ENCODE peak calls at places on chromosomes 12 and 14, in seven cellular contexts. T is brain microvascular endothelial cell, U is lung, H is right lobe of liver, E is endodermal cell, C is GM20000, D is mesothelial cell of epicardium. S is an unnamed sample.
A peak's percentile ranks its signal among the peaks of the same experiment; 100 is the strongest.

GRCh38 chr12:38138225-38139221 is 178.1 kb upstream of the ALG10B start:
- DNase-seq in T (peak; percentile 72), E (peak; percentile 91), C (peak; percentile 63), U (peak; percentile 75), D (no peak), H (peak; percentile 59), S (peak; percentile 77)

GRCh38 chr12:89353823-89354629 is 1.7 kb upstream of the DUSP6 start:
- DNase-seq in D (no peak), C (peak; percentile 70), E (peak; percentile 98), T (peak; percentile 51), H (peak; percentile 91), U (peak; percentile 86), S (peak; percentile 46)

GRCh38 chr12:121799175-121799841 is 4.5 kb upstream of the SETD1B start:
- DNase-seq in C (peak; percentile 81), T (peak; percentile 77), D (no peak), U (peak; percentile 71), H (peak; percentile 81), E (peak; percentile 90), S (no peak)

GRCh38 chr12:40515041-40515825 is 177.0 kb upstream of the CNTN1 start:
- DNase-seq in C (peak; percentile 32), D (no peak), E (no peak), T (no peak), H (no peak), U (no peak), S (no peak)

GRCh38 chr12:31236998-31237637 is 88.8 kb downstream of the SINHCAF start:
- DNase-seq in D (no peak), U (peak; percentile 20), C (no peak), E (peak; percentile 42), T (no peak), H (no peak), S (no peak)

GRCh38 chr14:68471029-68471963 is 321.6 kb downstream of the ZFP36L1 start:
- DNase-seq in C (peak; percentile 66), D (no peak), E (peak; percentile 66), T (no peak), U (no peak), H (no peak), S (no peak)

GRCh38 chr14:56324831-56325230 is 206.6 kb downstream of the PELI2 start:
- DNase-seq in H (no peak), D (no peak), C (no peak), T (no peak), U (no peak), E (no peak), S (no peak)

GRCh38 chr12:103529306-103529705 is 33.5 kb upstream of the C12orf42 start:
- DNase-seq in T (no peak), E (no peak), U (no peak), C (no peak), H (no peak), D (no peak), S (no peak)

GRCh38 chr12:132343294-132343972 is 14.0 kb upstream of the GALNT9 start:
- DNase-seq in C (no peak), U (no peak), T (no peak), E (no peak), H (no peak), D (no peak), S (no peak)

GRCh38 chr12:92133166-92133565 is 12.5 kb downstream of the BTG1 start:
- DNase-seq in H (no peak), U (no peak), T (no peak), C (no peak), E (no peak), D (no peak), S (no peak)

GRCh38 chr14:50804181-50804721 is 26.7 kb downstream of the NIN start:
- DNase-seq in U (no peak), H (no peak), C (no peak), T (peak; percentile 38), E (no peak), D (no peak), S (no peak)

GRCh38 chr12:105888696-105889095 is 250.1 kb downstream of the NUAK1 start:
- DNase-seq in C (no peak), H (no peak), U (no peak), D (no peak), E (no peak), T (peak; percentile 58), S (no peak)

GRCh38 chr14:102421366-102422057 is 58.8 kb downstream of the TECPR2 start:
- DNase-seq in D (no peak), C (no peak), T (no peak), E (no peak), U (no peak), H (no peak), S (no peak)

GRCh38 chr12:121750507-121750955 is 38.0 kb downstream of the TMEM120B start:
- DNase-seq in H (no peak), C (no peak), T (no peak), D (no peak), U (no peak), E (no peak), S (no peak)

DNA sequence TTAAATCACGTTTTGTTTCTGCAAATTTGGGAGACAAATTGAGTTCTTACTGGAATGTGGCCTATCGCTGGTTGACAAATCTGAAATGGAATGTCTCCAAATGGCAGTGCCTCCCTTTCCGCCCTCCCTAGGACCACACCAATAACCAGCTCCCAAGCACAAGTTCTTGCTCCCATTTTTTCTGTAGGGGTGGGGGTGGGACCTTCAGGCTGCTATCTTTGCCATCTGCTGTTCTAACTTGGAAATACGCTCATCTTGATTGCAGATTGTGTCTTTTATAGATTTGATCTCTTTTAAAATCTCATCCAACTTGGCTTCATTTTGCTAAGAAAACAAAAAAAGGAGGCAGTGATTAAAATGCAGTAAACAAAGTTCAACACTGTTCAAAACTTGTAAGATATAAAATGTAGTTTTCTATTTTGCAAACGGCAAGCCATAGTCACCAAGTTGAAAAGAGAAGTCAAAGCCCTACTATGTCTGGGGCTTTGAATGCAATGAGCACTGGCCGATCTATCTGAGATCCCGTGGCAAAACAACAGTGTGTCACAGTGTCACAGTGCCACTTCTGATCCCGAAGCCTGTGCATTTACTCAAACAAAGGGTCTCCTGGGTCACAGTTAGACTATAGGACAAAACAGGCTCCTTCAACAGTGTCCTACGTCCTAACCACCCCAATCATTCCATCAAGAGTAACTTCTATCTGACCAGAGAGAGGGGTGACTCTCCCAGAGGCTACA is 13.7 kb upstream of the SELPLG start:
- DNase-seq in D (no peak), E (peak; percentile 50), T (no peak), C (no peak), H (no peak), U (no peak), S (no peak)
- TF ChIP-seq CTCF in D (no peak), E (peak; percentile 19), T (peak; percentile 39), C (no peak), H (no peak), U (no peak), S (no peak)

DNA sequence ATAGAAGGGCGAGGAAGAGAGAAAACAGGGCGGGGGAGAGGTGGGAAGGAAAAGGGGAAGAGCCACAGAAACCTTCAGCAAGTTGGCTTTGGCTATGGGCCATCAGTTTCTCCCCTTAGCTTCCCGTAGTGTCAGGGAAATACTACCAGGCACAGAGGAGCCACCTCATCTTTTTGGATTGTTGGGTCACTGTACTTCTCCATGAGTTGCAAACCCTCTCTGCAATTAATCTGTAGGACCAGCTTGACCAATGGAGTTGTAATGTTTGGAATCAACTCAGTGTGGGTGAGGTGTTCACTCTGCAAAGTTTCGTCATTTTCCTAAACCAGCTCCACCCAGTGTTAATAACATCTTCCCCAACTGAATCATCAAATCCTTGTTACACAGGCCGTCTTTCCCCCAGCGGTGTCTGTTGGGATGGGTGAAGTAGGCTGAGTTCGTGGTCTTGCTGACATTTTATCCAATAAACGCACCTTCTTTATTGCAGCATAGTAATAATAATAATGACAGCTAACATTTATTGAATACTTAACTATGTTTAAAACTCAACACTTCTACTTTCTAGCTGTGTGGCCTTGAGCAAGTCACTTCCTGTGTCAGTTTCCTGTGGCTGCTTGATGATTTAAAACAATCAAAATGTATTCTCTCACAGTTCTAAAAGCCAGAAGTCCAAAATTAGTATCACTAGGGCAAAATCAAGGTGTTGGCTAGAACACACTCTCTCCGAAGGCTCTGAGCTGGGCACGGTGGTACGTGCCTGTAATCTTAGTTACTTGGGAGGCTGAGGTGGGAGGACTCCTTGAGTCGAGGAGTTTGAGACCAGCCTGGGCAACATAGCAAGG is 8.1 kb upstream of the GLTP start:
- DNase-seq in C (no peak), T (peak; percentile 87), E (no peak), D (no peak), U (no peak), H (no peak), S (no peak)
- TF ChIP-seq CTCF in C (no peak), T (no peak), E (no peak), D (no peak), U (no peak), H (no peak), S (no peak)

GRCh38 chr14:36942522-36943245 is 229.7 kb downstream of the SLC25A21 start:
- DNase-seq in T (peak; percentile 44), H (no peak), D (no peak), C (no peak), U (no peak), E (no peak), S (no peak)
- TF ChIP-seq CTCF in T (no peak), H (no peak), D (peak; percentile 49), C (no peak), U (no peak), E (no peak), S (no peak)

DNA sequence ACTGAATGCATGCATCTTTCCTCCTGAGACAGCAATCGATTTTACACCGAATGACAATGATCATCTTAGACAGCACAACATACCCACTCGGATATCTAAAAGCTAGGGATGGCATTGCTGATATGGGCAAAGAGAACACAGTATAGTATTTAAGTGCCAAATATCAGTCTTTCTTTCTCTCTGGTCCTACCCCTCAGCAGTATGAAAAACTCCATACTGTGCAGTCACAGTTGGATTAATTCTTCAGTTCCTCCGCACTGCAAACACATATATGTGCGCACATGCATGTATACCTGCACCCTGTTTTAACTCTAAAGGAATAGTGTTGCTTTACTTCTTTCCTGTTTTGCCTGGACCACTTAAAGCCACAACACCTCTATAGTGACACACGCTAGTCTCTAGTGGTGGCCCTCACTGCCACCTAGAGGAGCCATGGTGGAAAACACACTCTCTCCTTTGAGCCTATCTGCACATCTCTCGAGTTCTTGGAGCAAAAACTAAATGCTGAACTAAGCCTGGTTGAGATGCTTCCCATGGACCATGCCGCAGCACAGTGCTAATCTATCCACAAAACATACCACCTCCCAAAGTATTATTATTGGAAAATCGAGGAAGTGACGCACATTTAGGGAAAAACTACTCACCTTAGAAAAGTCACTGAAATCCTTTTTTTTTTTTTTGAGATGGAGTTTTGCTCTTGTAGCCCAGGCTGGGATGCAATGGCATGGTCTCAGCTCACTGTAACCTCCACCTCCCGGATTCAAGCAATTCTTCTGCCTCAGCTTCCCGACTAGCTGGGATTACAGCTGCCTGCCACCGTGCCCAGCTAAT is 11.9 kb downstream of the TMEM52B start:
- DNase-seq in U (peak; percentile 54), D (no peak), H (no peak), E (peak; percentile 91), T (peak; percentile 70), C (peak; percentile 71), S (no peak)
- TF ChIP-seq CTCF in U (peak; percentile 85), D (peak; percentile 33), H (peak; percentile 81), E (peak; percentile 98), T (peak; percentile 91), C (peak; percentile 84), S (no peak)

DNA sequence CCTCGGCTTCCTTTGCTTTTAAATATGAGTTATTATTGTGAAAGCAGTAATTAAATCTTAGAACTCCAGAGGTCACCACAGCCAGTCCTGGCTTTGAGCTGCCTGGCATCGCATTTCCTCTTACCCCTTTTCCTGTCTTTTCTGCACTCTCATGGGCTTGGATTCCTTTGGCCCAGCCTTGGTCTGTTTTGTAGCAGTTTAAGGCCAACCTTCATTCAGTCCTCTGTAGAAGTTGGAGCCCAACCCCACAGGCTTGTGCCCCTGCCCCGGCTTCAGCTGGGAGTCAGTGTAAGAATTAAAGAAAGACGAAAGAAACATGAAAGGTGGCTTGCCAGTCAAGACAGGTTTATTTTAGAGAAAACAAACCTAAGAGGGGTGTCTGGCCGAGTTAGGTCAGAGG is 14.6 kb upstream of the KRT86 start:
- DNase-seq in T (no peak), D (no peak), E (no peak), U (no peak), H (no peak), C (no peak), S (no peak)
- TF ChIP-seq CTCF in T (no peak), D (no peak), E (no peak), U (no peak), H (no peak), C (no peak), S (no peak)